ENCODE peak calls at places on chromosomes 5 and 9, in five cellular contexts. One of them, this sample, is unnamed.

GRCh38 chr5:56693220-56693579 is 122.1 kb upstream of the MAP3K1 start:
- DNase-seq in spleen: no peak
- DNase-seq in SK-N-MC: no peak
- DNase-seq in breast epithelium: no peak
- DNase-seq in sigmoid colon: no peak
- DNase-seq in this sample: no peak

GRCh38 chr5:177596775-177597238 is 3.1 kb upstream of the B4GALT7 start:
- DNase-seq in spleen: no peak
- DNase-seq in SK-N-MC: no peak
- DNase-seq in breast epithelium: no peak
- DNase-seq in sigmoid colon: peak; percentile 21
- DNase-seq in this sample: no peak

GRCh38 chr5:89330087-89330486 is 447.1 kb upstream of the MEF2C start:
- DNase-seq in spleen: no peak
- DNase-seq in SK-N-MC: no peak
- DNase-seq in breast epithelium: no peak
- DNase-seq in sigmoid colon: no peak
- DNase-seq in this sample: no peak

GRCh38 chr9:131324736-131325679 is 35.5 kb downstream of the PLPP7 start:
- DNase-seq in spleen: peak; percentile 24
- DNase-seq in SK-N-MC: no peak
- DNase-seq in breast epithelium: no peak
- DNase-seq in sigmoid colon: peak; percentile 30
- DNase-seq in this sample: no peak

GRCh38 chr5:74073257-74073656 is 447.3 kb downstream of the ARHGEF28 start:
- DNase-seq in spleen: no peak
- DNase-seq in SK-N-MC: no peak
- DNase-seq in breast epithelium: no peak
- DNase-seq in sigmoid colon: no peak
- DNase-seq in this sample: no peak

GRCh38 chr9:33437898-33438297 is 9.5 kb downstream of the AQP3 start:
- DNase-seq in spleen: no peak
- DNase-seq in SK-N-MC: no peak
- DNase-seq in breast epithelium: no peak
- DNase-seq in sigmoid colon: no peak
- DNase-seq in this sample: no peak

GRCh38 chr5:75044406-75044805 is 8.0 kb downstream of the GCNT4 start:
- DNase-seq in spleen: no peak
- DNase-seq in SK-N-MC: no peak
- DNase-seq in breast epithelium: no peak
- DNase-seq in sigmoid colon: no peak
- DNase-seq in this sample: no peak

GRCh38 chr9:73080110-73080683 is 71.5 kb upstream of the ANXA1 start:
- DNase-seq in spleen: no peak
- DNase-seq in SK-N-MC: no peak
- DNase-seq in breast epithelium: no peak
- DNase-seq in sigmoid colon: no peak
- DNase-seq in this sample: no peak

GRCh38 chr9:8683496-8683895 is 883.9 kb upstream of the DMAC1 start:
- DNase-seq in spleen: no peak
- DNase-seq in SK-N-MC: no peak
- DNase-seq in breast epithelium: no peak
- DNase-seq in sigmoid colon: no peak
- DNase-seq in this sample: no peak

GRCh38 chr5:82151622-82152021 is 126.5 kb downstream of the RPS23 start:
- DNase-seq in spleen: no peak
- DNase-seq in SK-N-MC: no peak
- DNase-seq in breast epithelium: no peak
- DNase-seq in sigmoid colon: no peak
- DNase-seq in this sample: no peak

GRCh38 chr9:137168575-137168906 is 1.3 kb downstream of the LRRC26 start:
- DNase-seq in spleen: no peak
- DNase-seq in SK-N-MC: no peak
- DNase-seq in breast epithelium: no peak
- DNase-seq in sigmoid colon: no peak
- DNase-seq in this sample: no peak

GRCh38 chr5:142326480-142326938 is 1.7 kb upstream of the SPRY4 start:
- DNase-seq in spleen: no peak
- DNase-seq in SK-N-MC: no peak
- DNase-seq in breast epithelium: no peak
- DNase-seq in sigmoid colon: no peak
- DNase-seq in this sample: no peak

GRCh38 chr5:157710887-157711286 is 20.3 kb upstream of the THG1L start:
- DNase-seq in spleen: no peak
- DNase-seq in SK-N-MC: no peak
- DNase-seq in breast epithelium: no peak
- DNase-seq in sigmoid colon: no peak
- DNase-seq in this sample: no peak

GRCh38 chr5:128121679-128122078 is 38.1 kb downstream of the SLC12A2 start:
- DNase-seq in spleen: no peak
- DNase-seq in SK-N-MC: no peak
- DNase-seq in breast epithelium: peak; percentile 38
- DNase-seq in sigmoid colon: no peak
- DNase-seq in this sample: peak; percentile 81

GRCh38 chr5:127916875-127917573 is 166.5 kb upstream of the SLC12A2 start:
- DNase-seq in spleen: no peak
- DNase-seq in SK-N-MC: no peak
- DNase-seq in breast epithelium: no peak
- DNase-seq in sigmoid colon: no peak
- DNase-seq in this sample: peak; percentile 53

GRCh38 chr5:112492291-112492690 is 73.2 kb upstream of the EPB41L4A start:
- DNase-seq in spleen: no peak
- DNase-seq in SK-N-MC: no peak
- DNase-seq in breast epithelium: no peak
- DNase-seq in sigmoid colon: no peak
- DNase-seq in this sample: peak; percentile 55

GRCh38 chr5:174101331-174101730 is 55.8 kb downstream of the NSG2 start:
- DNase-seq in spleen: no peak
- DNase-seq in SK-N-MC: no peak
- DNase-seq in breast epithelium: no peak
- DNase-seq in sigmoid colon: no peak
- DNase-seq in this sample: no peak

GRCh38 chr5:7392401-7393024 is 3.4 kb upstream of the ADCY2 start:
- DNase-seq in spleen: no peak
- DNase-seq in SK-N-MC: no peak
- DNase-seq in breast epithelium: no peak
- DNase-seq in sigmoid colon: no peak
- DNase-seq in this sample: no peak

GRCh38 chr5:141269195-141269594 is 24.0 kb downstream of the PCDHB15 start:
- DNase-seq in spleen: no peak
- DNase-seq in SK-N-MC: no peak
- DNase-seq in breast epithelium: no peak
- DNase-seq in sigmoid colon: no peak
- DNase-seq in this sample: no peak

GRCh38 chr9:129352157-129352870 is 174.3 kb upstream of the IER5L start:
- DNase-seq in spleen: no peak
- DNase-seq in SK-N-MC: no peak
- DNase-seq in breast epithelium: no peak
- DNase-seq in sigmoid colon: no peak
- DNase-seq in this sample: no peak

GRCh38 chr9:113349434-113350337 is at the start of gene BSPRY:
- DNase-seq in spleen: peak; percentile 85
- DNase-seq in SK-N-MC: no peak
- DNase-seq in breast epithelium: no peak
- DNase-seq in sigmoid colon: no peak
- DNase-seq in this sample: peak; percentile 66

GRCh38 chr9:33852216-33852826 is 35.4 kb downstream of the UBE2R2 start:
- DNase-seq in spleen: peak; percentile 81
- DNase-seq in SK-N-MC: no peak
- DNase-seq in breast epithelium: peak; percentile 82
- DNase-seq in sigmoid colon: peak; percentile 73
- DNase-seq in this sample: peak; percentile 86

GRCh38 chr9:4382722-4383317 is 83.0 kb upstream of the GLIS3 start:
- DNase-seq in spleen: no peak
- DNase-seq in SK-N-MC: peak; percentile 14
- DNase-seq in breast epithelium: no peak
- DNase-seq in sigmoid colon: no peak
- DNase-seq in this sample: no peak

GRCh38 chr5:16976625-16977008 is 40.5 kb upstream of the MYO10 start:
- DNase-seq in spleen: no peak
- DNase-seq in SK-N-MC: no peak
- DNase-seq in breast epithelium: no peak
- DNase-seq in sigmoid colon: no peak
- DNase-seq in this sample: no peak

GRCh38 chr9:121738391-121738790 is 87.0 kb downstream of the DAB2IP start:
- DNase-seq in spleen: no peak
- DNase-seq in SK-N-MC: no peak
- DNase-seq in breast epithelium: no peak
- DNase-seq in sigmoid colon: no peak
- DNase-seq in this sample: no peak

GRCh38 chr9:28887188-28887884 is 1314.1 kb upstream of the C9orf72 start:
- DNase-seq in spleen: no peak
- DNase-seq in SK-N-MC: no peak
- DNase-seq in breast epithelium: no peak
- DNase-seq in sigmoid colon: no peak
- DNase-seq in this sample: no peak

DNA sequence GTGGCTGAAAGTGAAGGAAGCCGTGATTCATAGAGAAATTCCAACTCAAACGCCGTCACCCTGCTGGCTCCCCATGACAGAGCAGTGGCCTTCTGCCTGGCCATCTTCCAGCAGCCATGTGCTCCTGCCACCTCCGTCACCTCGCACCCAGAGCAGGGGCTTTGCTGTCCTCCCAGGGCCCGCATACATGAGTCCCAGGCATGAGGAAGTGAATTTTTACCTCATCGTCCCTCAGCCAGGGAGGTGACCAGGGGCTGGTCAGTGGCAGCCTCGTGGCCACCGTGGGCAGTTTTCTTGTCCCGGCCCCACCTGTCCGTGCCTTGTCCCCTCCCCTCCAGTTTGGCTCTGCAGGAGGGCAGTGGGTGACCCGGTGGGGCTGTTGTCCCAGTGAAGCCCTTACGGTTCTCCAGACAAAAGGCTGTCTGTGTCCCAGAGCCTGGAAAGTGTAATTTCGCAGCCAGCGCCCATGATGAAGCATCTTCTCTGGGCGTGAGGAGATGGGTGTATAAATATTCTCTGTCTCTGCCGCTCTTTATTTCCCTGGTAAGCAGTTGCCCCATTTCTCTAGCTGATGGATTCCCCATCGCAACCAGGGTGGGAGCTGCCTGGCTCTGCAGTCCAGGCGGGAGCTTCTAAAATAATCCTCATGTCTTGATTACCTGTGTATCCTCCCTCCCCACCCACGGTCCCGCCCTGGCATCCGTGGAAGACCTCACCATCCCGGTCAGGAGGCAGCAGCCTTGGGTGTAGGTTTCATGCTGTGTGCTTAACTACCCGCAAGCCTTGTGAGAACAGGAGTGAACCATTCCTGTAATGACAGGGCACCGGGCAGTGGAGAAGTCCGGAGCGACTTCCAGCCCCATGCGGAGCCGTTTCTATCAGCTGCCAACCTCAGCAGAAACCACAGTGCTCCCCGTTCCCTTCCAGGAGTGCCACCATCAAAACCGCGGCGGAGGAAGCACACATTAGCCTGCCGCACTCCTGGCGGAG is 123.8 kb upstream of the LMX1B start:
- DNase-seq in spleen: peak; percentile 80
- DNase-seq in SK-N-MC: no peak
- DNase-seq in breast epithelium: no peak
- DNase-seq in sigmoid colon: no peak
- DNase-seq in this sample: no peak
- TF ChIP-seq POLR2AphosphoS5 in spleen: no peak
- TF ChIP-seq POLR2AphosphoS5 in SK-N-MC: no peak
- TF ChIP-seq POLR2AphosphoS5 in breast epithelium: no peak
- TF ChIP-seq POLR2AphosphoS5 in sigmoid colon: no peak
- TF ChIP-seq POLR2AphosphoS5 in this sample: no peak

GRCh38 chr5:154520861-154521453 is 42.9 kb upstream of the HAND1 start:
- DNase-seq in spleen: no peak
- DNase-seq in SK-N-MC: no peak
- DNase-seq in breast epithelium: no peak
- DNase-seq in sigmoid colon: no peak
- DNase-seq in this sample: no peak
- TF ChIP-seq POLR2AphosphoS5 in spleen: no peak
- TF ChIP-seq POLR2AphosphoS5 in SK-N-MC: no peak
- TF ChIP-seq POLR2AphosphoS5 in breast epithelium: no peak
- TF ChIP-seq POLR2AphosphoS5 in sigmoid colon: no peak
- TF ChIP-seq POLR2AphosphoS5 in this sample: no peak

GRCh38 chr5:178940569-178941360 is at the start of gene ZNF454:
- DNase-seq in spleen: peak; percentile 87
- DNase-seq in SK-N-MC: no peak
- DNase-seq in breast epithelium: peak; percentile 81
- DNase-seq in sigmoid colon: peak; percentile 97
- DNase-seq in this sample: peak; percentile 78
- TF ChIP-seq POLR2AphosphoS5 in spleen: peak; percentile 81
- TF ChIP-seq POLR2AphosphoS5 in SK-N-MC: no peak
- TF ChIP-seq POLR2AphosphoS5 in breast epithelium: no peak
- TF ChIP-seq POLR2AphosphoS5 in sigmoid colon: peak; percentile 50
- TF ChIP-seq POLR2AphosphoS5 in this sample: peak; percentile 51

DNA sequence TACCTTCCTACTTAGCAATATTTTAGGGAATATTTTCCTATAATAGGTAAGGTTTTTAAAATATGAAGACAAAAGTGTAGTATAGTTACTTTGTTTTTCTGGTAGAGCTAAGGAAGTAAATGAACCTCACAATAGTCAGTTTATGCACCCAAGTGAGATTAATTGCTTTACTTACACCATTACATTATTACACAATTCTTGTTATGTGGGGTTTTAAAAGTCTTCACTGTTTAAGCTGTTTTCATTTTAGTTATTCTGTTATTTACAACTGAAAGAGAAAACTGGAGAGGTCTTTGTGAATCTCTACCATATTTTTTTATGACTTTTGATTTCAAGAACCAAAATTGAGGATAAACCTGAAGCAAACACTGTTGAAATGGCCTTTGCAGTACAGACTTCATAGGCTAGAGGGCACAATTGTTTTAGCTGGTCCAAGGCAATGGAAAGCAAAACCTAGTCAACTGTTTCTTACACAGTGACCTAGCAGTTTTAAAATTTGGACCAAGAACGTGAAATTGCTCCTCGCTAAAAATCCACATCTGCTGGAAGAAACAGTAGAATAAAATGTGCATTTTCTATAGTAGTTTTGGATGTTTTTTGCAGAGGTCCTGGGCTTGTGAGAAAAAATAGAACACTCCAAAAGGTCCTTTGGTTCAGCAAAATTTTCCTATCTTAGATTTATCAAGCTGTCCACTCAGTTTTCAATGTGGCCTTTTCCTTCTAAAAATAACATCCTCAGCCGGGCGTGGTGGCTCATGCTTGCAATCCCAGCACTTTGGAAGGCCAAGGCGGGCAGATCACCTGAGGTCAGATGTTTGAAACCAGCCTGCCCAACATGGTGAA is 66.4 kb upstream of the FER start:
- DNase-seq in spleen: no peak
- DNase-seq in SK-N-MC: peak; percentile 35
- DNase-seq in breast epithelium: no peak
- DNase-seq in sigmoid colon: no peak
- DNase-seq in this sample: no peak
- TF ChIP-seq POLR2AphosphoS5 in spleen: no peak
- TF ChIP-seq POLR2AphosphoS5 in SK-N-MC: no peak
- TF ChIP-seq POLR2AphosphoS5 in breast epithelium: no peak
- TF ChIP-seq POLR2AphosphoS5 in sigmoid colon: peak; percentile 41
- TF ChIP-seq POLR2AphosphoS5 in this sample: peak; percentile 11